ENCODE peak calls at places on chromosomes 11 and 22, in four cellular contexts. C, W, L and G are unnamed samples.

GRCh38 chr11:120707663-120708062 is 196.1 kb downstream of the GRIK4 start:
- DNase-seq in C (no peak), W (no peak), L (no peak), G (no peak)

GRCh38 chr11:74992852-74993251 is 4.1 kb downstream of the NEU3 start:
- DNase-seq in C (no peak), W (no peak), L (no peak), G (no peak)

GRCh38 chr22:17578129-17578754 is 14.9 kb downstream of the SLC25A18 start:
- DNase-seq in C (peak; percentile 80), W (no peak), L (no peak), G (no peak)

GRCh38 chr22:30891443-30891755 is 77.2 kb downstream of the MORC2 start:
- DNase-seq in C (no peak), W (no peak), L (no peak), G (peak; percentile 43)

GRCh38 chr11:72534859-72535547 is 100.7 kb upstream of the CLPB start:
- DNase-seq in C (no peak), W (no peak), L (no peak), G (no peak)

GRCh38 chr11:99554232-99554903 is 533.6 kb downstream of the CNTN5 start:
- DNase-seq in C (no peak), W (no peak), L (no peak), G (no peak)

GRCh38 chr11:60981515-60981914 is 10.0 kb downstream of the CD6 start:
- DNase-seq in C (no peak), W (no peak), L (no peak), G (no peak)

GRCh38 chr11:29959488-29959887 is 57.3 kb downstream of the KCNA4 start:
- DNase-seq in C (no peak), W (no peak), L (no peak), G (no peak)

GRCh38 chr11:84886344-84886743 is 740.8 kb downstream of the DLG2 start:
- DNase-seq in C (no peak), W (peak; percentile 20), L (no peak), G (no peak)

DNA sequence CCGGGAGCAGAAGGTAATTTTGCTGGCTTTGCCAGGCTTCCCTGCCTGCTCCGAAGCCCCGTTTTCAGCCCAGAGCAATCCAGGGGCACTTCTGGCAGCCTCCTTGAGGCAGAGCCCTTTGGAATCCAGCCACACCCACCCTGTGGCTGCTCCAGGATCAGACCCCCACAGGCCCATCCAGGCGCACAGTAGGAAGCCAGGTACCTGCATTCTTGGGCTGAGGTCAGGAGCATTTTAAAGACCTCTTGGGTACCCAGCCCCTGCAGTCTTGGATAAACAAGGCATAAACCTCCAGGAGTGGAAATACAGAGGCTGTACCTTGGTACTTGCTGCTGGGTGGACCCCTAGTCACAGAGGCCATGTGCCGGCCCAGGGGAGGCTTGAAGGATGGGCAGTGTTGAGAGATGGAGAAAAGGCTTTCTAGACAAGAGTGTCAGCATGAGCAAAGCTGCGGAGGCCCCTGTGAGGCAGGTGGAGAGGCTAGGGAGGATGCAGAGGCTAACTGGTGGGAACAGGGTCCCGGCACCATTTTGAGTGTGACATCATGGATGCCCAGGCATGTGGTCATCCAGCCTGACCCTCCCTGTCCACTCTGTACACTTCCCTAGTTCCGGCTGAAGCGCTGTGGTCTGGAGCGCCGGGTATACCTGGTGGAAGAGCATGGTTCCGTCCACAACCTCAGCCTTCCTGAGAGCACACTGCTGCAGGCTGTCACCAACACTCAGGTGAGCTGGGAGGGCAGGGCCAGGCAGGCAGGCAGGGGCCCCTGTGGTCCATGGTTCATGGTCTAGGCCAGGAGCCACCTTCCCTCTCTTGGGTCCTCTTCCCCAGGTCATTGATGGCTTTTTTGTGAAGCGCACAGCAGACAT is 3.9 kb downstream of the MUS81 start:
- DNase-seq in C (no peak), W (no peak), L (no peak), G (no peak)
- TF ChIP-seq CTCF in C (no peak), W (no peak), L (no peak), G (no peak)

DNA sequence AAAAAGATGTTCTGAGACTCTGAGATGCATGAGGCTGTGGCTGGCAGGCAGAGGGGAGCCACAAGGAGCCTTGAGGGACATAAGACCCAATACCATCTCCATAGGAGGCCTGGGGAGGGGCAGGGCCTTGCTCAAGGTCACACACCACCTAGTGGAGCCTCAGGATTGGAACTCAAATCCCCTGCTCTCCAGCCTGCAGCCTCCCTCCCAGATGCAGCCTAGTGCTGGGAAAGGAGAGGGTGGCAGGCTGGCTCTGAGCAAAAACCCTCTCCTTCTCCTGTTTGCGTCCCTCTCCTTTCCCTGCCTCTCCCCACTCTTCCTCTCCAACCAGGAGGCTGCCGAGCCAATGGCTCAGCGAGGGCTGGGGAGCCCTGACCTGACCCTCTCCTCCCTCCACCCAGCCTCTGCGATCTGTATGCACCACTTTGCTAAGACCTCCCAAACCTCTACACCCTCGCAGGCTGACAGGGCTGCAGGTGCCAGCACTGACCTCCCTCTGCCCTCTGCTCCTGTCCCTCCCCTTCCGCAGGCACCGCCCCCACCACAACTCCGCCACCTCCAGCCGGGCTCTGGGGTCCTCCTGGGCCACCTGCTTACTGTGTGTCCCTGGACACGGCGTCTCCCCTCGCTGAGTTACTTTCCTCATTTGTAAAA is 14.7 kb downstream of the IGLL1 start:
- DNase-seq in C (no peak), W (no peak), L (peak; percentile 31), G (no peak)
- TF ChIP-seq CTCF in C (no peak), W (no peak), L (peak; percentile 26), G (peak; percentile 27)

DNA sequence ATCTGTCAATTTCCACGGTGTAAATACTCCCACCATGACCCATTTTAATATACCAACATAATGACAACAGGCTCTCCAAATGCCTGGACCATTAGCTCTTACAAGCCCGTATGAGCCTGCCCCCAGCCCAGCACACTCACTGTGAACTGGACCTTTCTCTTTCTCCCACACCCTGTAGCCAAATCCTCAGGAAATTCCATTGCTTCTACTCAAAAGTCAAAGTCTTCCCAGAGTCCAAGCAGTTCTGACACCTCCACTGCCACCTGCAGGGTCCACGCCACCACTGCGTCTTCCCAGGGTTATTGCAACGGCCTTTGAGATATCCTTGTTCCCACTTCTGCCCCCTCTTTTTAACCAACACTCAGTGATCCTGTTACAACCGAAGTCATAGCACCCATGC is 110.1 kb upstream of the ASPHD2 start:
- DNase-seq in C (no peak), W (no peak), L (no peak), G (no peak)
- TF ChIP-seq CTCF in C (no peak), W (peak; percentile 44), L (no peak), G (no peak)

GRCh38 chr11:706957-707816 is 1.2 kb downstream of the EPS8L2 start:
- DNase-seq in C (no peak), W (no peak), L (no peak), G (peak; percentile 70)
- TF ChIP-seq CTCF in C (no peak), W (no peak), L (peak; percentile 49), G (peak; percentile 56)

DNA sequence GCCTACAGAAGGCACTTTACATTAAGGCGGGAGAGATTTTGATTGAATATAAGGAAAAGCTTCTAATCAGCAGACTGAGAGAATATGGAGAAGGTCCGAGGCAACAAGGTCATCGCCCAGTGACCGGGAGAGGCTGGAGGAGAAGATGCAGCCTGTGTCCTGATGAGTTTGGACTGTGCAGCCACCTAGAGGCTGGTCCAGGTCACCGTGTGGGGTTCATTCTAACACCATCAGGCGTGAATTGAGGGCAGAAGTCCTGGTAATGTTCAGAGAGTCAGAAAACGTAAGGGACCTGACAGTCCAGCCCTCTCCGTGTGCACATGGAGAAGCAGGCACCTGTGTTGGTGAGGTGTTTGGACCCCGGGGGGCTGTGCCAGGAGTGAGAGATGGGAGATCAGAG is 102.7 kb downstream of the FEZ1 start:
- DNase-seq in C (no peak), W (no peak), L (no peak), G (no peak)
- TF ChIP-seq CTCF in C (no peak), W (no peak), L (no peak), G (no peak)

GRCh38 chr22:28018461-28018927 is 99.4 kb upstream of the PITPNB start:
- DNase-seq in C (no peak), W (no peak), L (no peak), G (no peak)

GRCh38 chr22:28021116-28021997 is 102.3 kb upstream of the PITPNB start:
- DNase-seq in C (no peak), W (no peak), L (no peak), G (peak; percentile 57)

GRCh38 chr22:28019360-28019759 is 100.3 kb upstream of the PITPNB start:
- DNase-seq in C (no peak), W (no peak), L (no peak), G (no peak)

GRCh38 chr22:28021998-28022660 is 103.1 kb upstream of the PITPNB start:
- DNase-seq in C (no peak), W (no peak), L (no peak), G (no peak)

GRCh38 chr22:28019881-28020861 is 101.1 kb upstream of the PITPNB start:
- DNase-seq in C (peak; percentile 64), W (no peak), L (peak; percentile 83), G (peak; percentile 83)
- TF ChIP-seq CTCF in C (no peak), W (peak; percentile 97), L (peak; percentile 96), G (peak; percentile 98)

GRCh38 chr22:47651216-47651987 is 889.0 kb downstream of the TBC1D22A start:
- DNase-seq in C (no peak), W (no peak), L (no peak), G (no peak)
- TF ChIP-seq CTCF in C (no peak), W (no peak), L (no peak), G (no peak)